ENCODE peak calls at places on chromosomes 6 and 20, in four cellular contexts. One of them, this sample, is unnamed.

GRCh38 chr6:125273965-125274364 is 27.8 kb downstream of the HDDC2 start:
- DNase-seq in HepG2: no peak
- DNase-seq in GM12878: no peak
- DNase-seq in WTC11: no peak
- DNase-seq in this sample: no peak

GRCh38 chr6:31541059-31541657 is 645 bp downstream of the DDX39B start:
- DNase-seq in HepG2: peak
- DNase-seq in GM12878: no peak
- DNase-seq in WTC11: no peak
- DNase-seq in this sample: peak

GRCh38 chr6:28139860-28140500 is 1.7 kb upstream of the ZKSCAN8 start:
- DNase-seq in HepG2: no peak
- DNase-seq in GM12878: no peak
- DNase-seq in WTC11: no peak
- DNase-seq in this sample: no peak

GRCh38 chr6:144349690-144350132 is 64.6 kb downstream of the UTRN start:
- DNase-seq in HepG2: peak
- DNase-seq in GM12878: peak
- DNase-seq in WTC11: no peak
- DNase-seq in this sample: no peak

GRCh38 chr6:3455121-3455489 is 1.7 kb downstream of the SLC22A23 start:
- DNase-seq in HepG2: peak
- DNase-seq in GM12878: no peak
- DNase-seq in WTC11: no peak
- DNase-seq in this sample: no peak

GRCh38 chr6:170028629-170029345 is 262.1 kb downstream of the DLL1 start:
- DNase-seq in HepG2: no peak
- DNase-seq in GM12878: no peak
- DNase-seq in WTC11: peak
- DNase-seq in this sample: no peak

GRCh38 chr20:36147707-36148106 is 6.8 kb upstream of the EPB41L1 start:
- DNase-seq in HepG2: no peak
- DNase-seq in GM12878: no peak
- DNase-seq in WTC11: no peak
- DNase-seq in this sample: no peak

GRCh38 chr6:158109744-158110143 is 58.3 kb downstream of the SERAC1 start:
- DNase-seq in HepG2: no peak
- DNase-seq in GM12878: no peak
- DNase-seq in WTC11: no peak
- DNase-seq in this sample: no peak

GRCh38 chr20:63246490-63247284 is 7.6 kb downstream of the NKAIN4 start:
- DNase-seq in HepG2: no peak
- DNase-seq in GM12878: no peak
- DNase-seq in WTC11: peak
- DNase-seq in this sample: peak

GRCh38 chr6:21001736-21002135 is 467.5 kb downstream of the CDKAL1 start:
- DNase-seq in HepG2: no peak
- DNase-seq in GM12878: no peak
- DNase-seq in WTC11: no peak
- DNase-seq in this sample: no peak

GRCh38 chr6:81751388-81752083 is 945 bp downstream of the TENT5A start:
- DNase-seq in HepG2: peak
- DNase-seq in GM12878: no peak
- DNase-seq in WTC11: peak
- DNase-seq in this sample: no peak

GRCh38 chr6:40732878-40733277 is 145.7 kb upstream of the LRFN2 start:
- DNase-seq in HepG2: no peak
- DNase-seq in GM12878: no peak
- DNase-seq in WTC11: no peak
- DNase-seq in this sample: no peak

GRCh38 chr6:119350202-119351004 is 842 bp upstream of the MAN1A1 start:
- DNase-seq in HepG2: peak
- DNase-seq in GM12878: no peak
- DNase-seq in WTC11: no peak
- DNase-seq in this sample: no peak

GRCh38 chr6:114452785-114453401 is 110.1 kb upstream of the HS3ST5 start:
- DNase-seq in HepG2: no peak
- DNase-seq in GM12878: no peak
- DNase-seq in WTC11: no peak
- DNase-seq in this sample: no peak

GRCh38 chr20:19210426-19211155 is 1.9 kb upstream of the SLC24A3 start:
- DNase-seq in HepG2: no peak
- DNase-seq in GM12878: no peak
- DNase-seq in WTC11: no peak
- DNase-seq in this sample: no peak

GRCh38 chr6:27176096-27176495 is 71.4 kb upstream of the PRSS16 start:
- DNase-seq in HepG2: no peak
- DNase-seq in GM12878: no peak
- DNase-seq in WTC11: no peak
- DNase-seq in this sample: no peak

GRCh38 chr6:14512246-14512645 is 394.7 kb downstream of the CD83 start:
- DNase-seq in HepG2: no peak
- DNase-seq in GM12878: no peak
- DNase-seq in WTC11: no peak
- DNase-seq in this sample: no peak

GRCh38 chr6:56804996-56805395 is 149.9 kb upstream of the BEND6 start:
- DNase-seq in HepG2: no peak
- DNase-seq in GM12878: no peak
- DNase-seq in WTC11: no peak
- DNase-seq in this sample: no peak

GRCh38 chr6:130900913-130901312 is 73.7 kb downstream of the SMLR1 start:
- DNase-seq in HepG2: no peak
- DNase-seq in GM12878: no peak
- DNase-seq in WTC11: no peak
- DNase-seq in this sample: no peak

GRCh38 chr20:19205999-19206398 is 6.4 kb upstream of the SLC24A3 start:
- DNase-seq in HepG2: peak
- DNase-seq in GM12878: peak
- DNase-seq in WTC11: peak
- DNase-seq in this sample: peak

GRCh38 chr6:139474145-139475108 is 100.0 kb upstream of the CITED2 start:
- DNase-seq in HepG2: no peak
- DNase-seq in GM12878: no peak
- DNase-seq in WTC11: no peak
- DNase-seq in this sample: peak

GRCh38 chr6:35195120-35195780 is 18.5 kb upstream of the SCUBE3 start:
- DNase-seq in HepG2: no peak
- DNase-seq in GM12878: no peak
- DNase-seq in WTC11: no peak
- DNase-seq in this sample: peak

GRCh38 chr6:115545410-115545986 is 515.2 kb downstream of the FRK start:
- DNase-seq in HepG2: peak
- DNase-seq in GM12878: no peak
- DNase-seq in WTC11: peak
- DNase-seq in this sample: no peak

GRCh38 chr6:156780117-156780641 is 3.0 kb downstream of the ARID1B start:
- DNase-seq in HepG2: peak
- DNase-seq in GM12878: peak
- DNase-seq in WTC11: no peak
- DNase-seq in this sample: peak

GRCh38 chr6:163756079-163756478 is 341.6 kb downstream of the QKI start:
- DNase-seq in HepG2: no peak
- DNase-seq in GM12878: peak
- DNase-seq in WTC11: no peak
- DNase-seq in this sample: no peak

GRCh38 chr6:139742671-139743070 is 368.2 kb upstream of the CITED2 start:
- DNase-seq in HepG2: no peak
- DNase-seq in GM12878: no peak
- DNase-seq in WTC11: no peak
- DNase-seq in this sample: no peak

GRCh38 chr6:44925100-44925739 is 402.9 kb upstream of the RUNX2 start:
- DNase-seq in HepG2: peak
- DNase-seq in GM12878: peak
- DNase-seq in WTC11: no peak
- DNase-seq in this sample: peak

GRCh38 chr20:9214676-9215075 is 145.8 kb downstream of the PLCB4 start:
- DNase-seq in HepG2: no peak
- DNase-seq in GM12878: no peak
- DNase-seq in WTC11: no peak
- DNase-seq in this sample: no peak

GRCh38 chr6:26598267-26598666 is 1.5 kb downstream of the ABT1 start:
- DNase-seq in HepG2: no peak
- DNase-seq in GM12878: no peak
- DNase-seq in WTC11: no peak
- DNase-seq in this sample: no peak

GRCh38 chr6:134553941-134554340 is 236.0 kb upstream of the SGK1 start:
- DNase-seq in HepG2: no peak
- DNase-seq in GM12878: no peak
- DNase-seq in WTC11: no peak
- DNase-seq in this sample: no peak

GRCh38 chr6:43488667-43489276 is 11.4 kb downstream of the TJAP1 start:
- DNase-seq in HepG2: peak
- DNase-seq in GM12878: no peak
- DNase-seq in WTC11: no peak
- DNase-seq in this sample: no peak

GRCh38 chr6:6008648-6009421 is 2.1 kb upstream of the NRN1 start:
- DNase-seq in HepG2: peak
- DNase-seq in GM12878: peak
- DNase-seq in WTC11: peak
- DNase-seq in this sample: peak

GRCh38 chr6:116564921-116565872 is 6.1 kb upstream of the RWDD1 start:
- DNase-seq in HepG2: no peak
- DNase-seq in GM12878: no peak
- DNase-seq in WTC11: no peak
- DNase-seq in this sample: no peak

GRCh38 chr6:31898200-31899011 is 908 bp upstream of the EHMT2 start:
- DNase-seq in HepG2: peak
- DNase-seq in GM12878: no peak
- DNase-seq in WTC11: no peak
- DNase-seq in this sample: no peak

GRCh38 chr6:145502417-145502816 is 232.9 kb downstream of the EPM2A start:
- DNase-seq in HepG2: no peak
- DNase-seq in GM12878: no peak
- DNase-seq in WTC11: no peak
- DNase-seq in this sample: no peak

GRCh38 chr6:159654483-159655098 is 38.5 kb downstream of the SOD2 start:
- DNase-seq in HepG2: peak
- DNase-seq in GM12878: peak
- DNase-seq in WTC11: no peak
- DNase-seq in this sample: peak
- TF ChIP-seq TCF7 in HepG2: no peak
- TF ChIP-seq TCF7 in GM12878: no peak
- TF ChIP-seq TCF7 in WTC11: no peak
- TF ChIP-seq TCF7 in this sample: no peak

GRCh38 chr20:39277185-39277584 is 315.0 kb downstream of the DHX35 start:
- DNase-seq in HepG2: no peak
- DNase-seq in GM12878: no peak
- DNase-seq in WTC11: no peak
- DNase-seq in this sample: no peak

GRCh38 chr20:39283464-39283863 is 321.3 kb downstream of the DHX35 start:
- DNase-seq in HepG2: no peak
- DNase-seq in GM12878: no peak
- DNase-seq in WTC11: no peak
- DNase-seq in this sample: no peak

GRCh38 chr20:39280875-39281274 is 318.7 kb downstream of the DHX35 start:
- DNase-seq in HepG2: no peak
- DNase-seq in GM12878: no peak
- DNase-seq in WTC11: no peak
- DNase-seq in this sample: peak

DNA sequence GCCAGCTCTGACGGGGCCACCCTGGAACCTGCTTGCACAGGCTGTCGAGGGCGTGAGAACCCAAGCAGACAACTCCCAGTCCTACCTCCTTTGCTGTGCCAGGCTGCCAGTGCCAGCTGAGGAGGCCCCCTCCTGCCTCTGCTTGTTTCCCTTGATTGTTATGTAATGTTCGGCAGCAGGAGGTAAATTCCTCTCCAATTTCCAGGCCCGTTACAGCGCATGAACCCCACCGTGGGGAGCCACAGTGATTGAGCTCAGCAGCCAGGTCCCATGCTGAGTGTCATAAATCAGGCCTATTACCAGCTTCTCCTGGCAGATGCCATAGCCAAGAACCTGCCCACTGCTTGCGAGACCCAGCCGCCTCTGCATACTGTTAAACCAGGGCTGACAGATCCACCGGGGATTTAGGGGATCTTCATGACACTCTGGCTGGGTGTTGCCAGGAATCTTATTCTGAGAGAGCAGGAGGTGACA is 320.5 kb downstream of the DHX35 start:
- DNase-seq in HepG2: no peak
- DNase-seq in GM12878: no peak
- DNase-seq in WTC11: peak
- DNase-seq in this sample: no peak
- TF ChIP-seq TCF7 in HepG2: no peak
- TF ChIP-seq TCF7 in GM12878: no peak
- TF ChIP-seq TCF7 in WTC11: no peak
- TF ChIP-seq TCF7 in this sample: no peak

GRCh38 chr6:10410214-10410873 is 4.5 kb downstream of the TFAP2A start:
- DNase-seq in HepG2: no peak
- DNase-seq in GM12878: no peak
- DNase-seq in WTC11: no peak
- DNase-seq in this sample: no peak
- TF ChIP-seq TCF7 in HepG2: no peak
- TF ChIP-seq TCF7 in GM12878: no peak
- TF ChIP-seq TCF7 in WTC11: no peak
- TF ChIP-seq TCF7 in this sample: no peak

GRCh38 chr6:37160922-37161778 is 8.8 kb upstream of the PIM1 start:
- DNase-seq in HepG2: no peak
- DNase-seq in GM12878: peak
- DNase-seq in WTC11: no peak
- DNase-seq in this sample: no peak
- TF ChIP-seq TCF7 in HepG2: no peak
- TF ChIP-seq TCF7 in GM12878: no peak
- TF ChIP-seq TCF7 in WTC11: no peak
- TF ChIP-seq TCF7 in this sample: no peak

GRCh38 chr6:52307900-52308372 is 23.4 kb upstream of the MCM3 start:
- DNase-seq in HepG2: no peak
- DNase-seq in GM12878: no peak
- DNase-seq in WTC11: no peak
- DNase-seq in this sample: no peak
- TF ChIP-seq TCF7 in HepG2: no peak
- TF ChIP-seq TCF7 in GM12878: no peak
- TF ChIP-seq TCF7 in WTC11: no peak
- TF ChIP-seq TCF7 in this sample: no peak

GRCh38 chr20:32365560-32365959 is 7.4 kb downstream of the ASXL1 start:
- DNase-seq in HepG2: no peak
- DNase-seq in GM12878: no peak
- DNase-seq in WTC11: no peak
- DNase-seq in this sample: no peak
- TF ChIP-seq TCF7 in HepG2: no peak
- TF ChIP-seq TCF7 in GM12878: no peak
- TF ChIP-seq TCF7 in WTC11: no peak
- TF ChIP-seq TCF7 in this sample: no peak

GRCh38 chr20:44728835-44729342 is 13.7 kb downstream of the CCN5 start:
- DNase-seq in HepG2: no peak
- DNase-seq in GM12878: no peak
- DNase-seq in WTC11: peak
- DNase-seq in this sample: no peak
- TF ChIP-seq TCF7 in HepG2: no peak
- TF ChIP-seq TCF7 in GM12878: no peak
- TF ChIP-seq TCF7 in WTC11: no peak
- TF ChIP-seq TCF7 in this sample: no peak

GRCh38 chr20:61387204-61387958 is 135.3 kb downstream of the CDH4 start:
- DNase-seq in HepG2: no peak
- DNase-seq in GM12878: no peak
- DNase-seq in WTC11: peak
- DNase-seq in this sample: peak
- TF ChIP-seq TCF7 in HepG2: no peak
- TF ChIP-seq TCF7 in GM12878: no peak
- TF ChIP-seq TCF7 in WTC11: no peak
- TF ChIP-seq TCF7 in this sample: no peak